ENCODE peak calls at places on chromosomes 1 and 21, in five cellular contexts. One of them, this sample, is unnamed.

GRCh38 chr1:187985145-187985896 is 1156.6 kb downstream of the PLA2G4A start:
- DNase-seq in activated CD8-positive, alpha-beta memory T cell treated with anti-CD3 and anti-CD28 coated beads for 4 hours: no peak
- DNase-seq in GM23248: no peak
- DNase-seq in Caki2: no peak
- DNase-seq in AG09319: no peak
- DNase-seq in this sample: no peak

GRCh38 chr1:4784761-4785160 is 130.4 kb downstream of the AJAP1 start:
- DNase-seq in GM23248: no peak
- DNase-seq in AG09319: no peak
- DNase-seq in Caki2: no peak
- DNase-seq in activated CD8-positive, alpha-beta memory T cell treated with anti-CD3 and anti-CD28 coated beads for 4 hours: no peak
- DNase-seq in this sample: no peak

GRCh38 chr1:53659436-53659835 is 79.5 kb downstream of the GLIS1 start:
- DNase-seq in activated CD8-positive, alpha-beta memory T cell treated with anti-CD3 and anti-CD28 coated beads for 4 hours: no peak
- DNase-seq in Caki2: no peak
- DNase-seq in AG09319: no peak
- DNase-seq in GM23248: no peak
- DNase-seq in this sample: no peak

GRCh38 chr1:108643492-108644333 is 17.2 kb downstream of the HENMT1 start:
- DNase-seq in GM23248: peak; percentile 80
- DNase-seq in activated CD8-positive, alpha-beta memory T cell treated with anti-CD3 and anti-CD28 coated beads for 4 hours: no peak
- DNase-seq in Caki2: peak; percentile 6
- DNase-seq in AG09319: peak; percentile 58
- DNase-seq in this sample: peak; percentile 40

GRCh38 chr1:41410462-41410861 is 49.2 kb downstream of the FOXO6 start:
- DNase-seq in GM23248: no peak
- DNase-seq in AG09319: no peak
- DNase-seq in Caki2: no peak
- DNase-seq in activated CD8-positive, alpha-beta memory T cell treated with anti-CD3 and anti-CD28 coated beads for 4 hours: no peak
- DNase-seq in this sample: no peak

GRCh38 chr1:89780721-89781120 is 40.1 kb upstream of the LRRC8D start:
- DNase-seq in GM23248: peak; percentile 76
- DNase-seq in Caki2: peak; percentile 40
- DNase-seq in activated CD8-positive, alpha-beta memory T cell treated with anti-CD3 and anti-CD28 coated beads for 4 hours: no peak
- DNase-seq in AG09319: peak; percentile 38
- DNase-seq in this sample: no peak

GRCh38 chr1:113800487-113800886 is 11.8 kb downstream of the RSBN1 start:
- DNase-seq in AG09319: no peak
- DNase-seq in Caki2: no peak
- DNase-seq in GM23248: no peak
- DNase-seq in activated CD8-positive, alpha-beta memory T cell treated with anti-CD3 and anti-CD28 coated beads for 4 hours: no peak
- DNase-seq in this sample: no peak

GRCh38 chr1:78587213-78587612 is 33.0 kb upstream of the IFI44L start:
- DNase-seq in AG09319: no peak
- DNase-seq in Caki2: no peak
- DNase-seq in activated CD8-positive, alpha-beta memory T cell treated with anti-CD3 and anti-CD28 coated beads for 4 hours: no peak
- DNase-seq in GM23248: peak; percentile 5
- DNase-seq in this sample: no peak

GRCh38 chr1:1344672-1345361 is 4.4 kb downstream of the DVL1 start:
- DNase-seq in AG09319: no peak
- DNase-seq in activated CD8-positive, alpha-beta memory T cell treated with anti-CD3 and anti-CD28 coated beads for 4 hours: peak; percentile 42
- DNase-seq in Caki2: peak; percentile 91
- DNase-seq in GM23248: peak; percentile 93
- DNase-seq in this sample: no peak

GRCh38 chr1:154578058-154578418 is 10.5 kb downstream of the CHRNB2 start:
- DNase-seq in Caki2: no peak
- DNase-seq in AG09319: no peak
- DNase-seq in activated CD8-positive, alpha-beta memory T cell treated with anti-CD3 and anti-CD28 coated beads for 4 hours: no peak
- DNase-seq in GM23248: no peak
- DNase-seq in this sample: no peak

GRCh38 chr21:20388400-20388799 is 609.8 kb upstream of the NCAM2 start:
- DNase-seq in AG09319: no peak
- DNase-seq in Caki2: no peak
- DNase-seq in activated CD8-positive, alpha-beta memory T cell treated with anti-CD3 and anti-CD28 coated beads for 4 hours: no peak
- DNase-seq in GM23248: no peak
- DNase-seq in this sample: no peak

GRCh38 chr1:53369034-53369750 is 41.3 kb upstream of the LRP8 start:
- DNase-seq in activated CD8-positive, alpha-beta memory T cell treated with anti-CD3 and anti-CD28 coated beads for 4 hours: no peak
- DNase-seq in GM23248: no peak
- DNase-seq in Caki2: no peak
- DNase-seq in AG09319: no peak
- DNase-seq in this sample: no peak

GRCh38 chr1:241167121-241167619 is 189.8 kb downstream of the RGS7 start:
- DNase-seq in GM23248: no peak
- DNase-seq in AG09319: no peak
- DNase-seq in Caki2: no peak
- DNase-seq in activated CD8-positive, alpha-beta memory T cell treated with anti-CD3 and anti-CD28 coated beads for 4 hours: no peak
- DNase-seq in this sample: no peak

GRCh38 chr1:4060850-4061249 is 160.8 kb upstream of the C1orf174 start:
- DNase-seq in AG09319: no peak
- DNase-seq in Caki2: no peak
- DNase-seq in GM23248: no peak
- DNase-seq in activated CD8-positive, alpha-beta memory T cell treated with anti-CD3 and anti-CD28 coated beads for 4 hours: no peak
- DNase-seq in this sample: no peak

GRCh38 chr1:204091787-204092312 is 18.9 kb downstream of the SOX13 start:
- DNase-seq in activated CD8-positive, alpha-beta memory T cell treated with anti-CD3 and anti-CD28 coated beads for 4 hours: no peak
- DNase-seq in GM23248: no peak
- DNase-seq in Caki2: no peak
- DNase-seq in AG09319: no peak
- DNase-seq in this sample: no peak

GRCh38 chr1:11478571-11479374 is at the start of gene DISP3:
- DNase-seq in Caki2: peak; percentile 71
- DNase-seq in GM23248: peak; percentile 57
- DNase-seq in activated CD8-positive, alpha-beta memory T cell treated with anti-CD3 and anti-CD28 coated beads for 4 hours: peak; percentile 40
- DNase-seq in AG09319: no peak
- DNase-seq in this sample: peak; percentile 52

GRCh38 chr1:94416901-94417701 is 1.1 kb upstream of the ABCD3 start:
- DNase-seq in activated CD8-positive, alpha-beta memory T cell treated with anti-CD3 and anti-CD28 coated beads for 4 hours: no peak
- DNase-seq in Caki2: no peak
- DNase-seq in AG09319: peak; percentile 40
- DNase-seq in GM23248: peak; percentile 85
- DNase-seq in this sample: no peak

GRCh38 chr1:9128520-9129371 is at the start of gene GPR157:
- DNase-seq in AG09319: no peak
- DNase-seq in Caki2: peak; percentile 72
- DNase-seq in activated CD8-positive, alpha-beta memory T cell treated with anti-CD3 and anti-CD28 coated beads for 4 hours: peak; percentile 42
- DNase-seq in GM23248: peak; percentile 90
- DNase-seq in this sample: peak; percentile 25

GRCh38 chr1:18951818-18952391 is 4.6 kb downstream of the IFFO2 start:
- DNase-seq in GM23248: no peak
- DNase-seq in AG09319: no peak
- DNase-seq in activated CD8-positive, alpha-beta memory T cell treated with anti-CD3 and anti-CD28 coated beads for 4 hours: peak; percentile 66
- DNase-seq in Caki2: no peak
- DNase-seq in this sample: peak; percentile 84

GRCh38 chr1:244435562-244436205 is 16.0 kb downstream of the ADSS2 start:
- DNase-seq in Caki2: peak; percentile 63
- DNase-seq in activated CD8-positive, alpha-beta memory T cell treated with anti-CD3 and anti-CD28 coated beads for 4 hours: no peak
- DNase-seq in GM23248: peak; percentile 79
- DNase-seq in AG09319: no peak
- DNase-seq in this sample: no peak

This sample was measured in central memory CD8-positive, alpha-beta T cell.